ENCODE peak calls at places on chromosomes 11 and 22, in five cellular contexts. One of them, this sample, is unnamed.

GRCh38 chr11:8886332-8886731 is 24.7 kb upstream of the AKIP1 start:
- DNase-seq in vagina: no peak
- DNase-seq in mammary epithelial cell: no peak
- DNase-seq in HFF-Myc: no peak
- DNase-seq in H7: no peak
- DNase-seq in this sample: no peak

GRCh38 chr11:23124996-23125395 is 264.7 kb upstream of the CCDC179 start:
- DNase-seq in vagina: no peak
- DNase-seq in mammary epithelial cell: no peak
- DNase-seq in HFF-Myc: no peak
- DNase-seq in H7: no peak
- DNase-seq in this sample: no peak

GRCh38 chr11:67030976-67031375 is 8.0 kb downstream of the SYT12 start:
- DNase-seq in vagina: no peak
- DNase-seq in mammary epithelial cell: no peak
- DNase-seq in HFF-Myc: no peak
- DNase-seq in H7: no peak
- DNase-seq in this sample: no peak

GRCh38 chr11:119585038-119585666 is 143.8 kb downstream of the NECTIN1 start:
- DNase-seq in vagina: no peak
- DNase-seq in mammary epithelial cell: peak
- DNase-seq in HFF-Myc: no peak
- DNase-seq in H7: peak
- DNase-seq in this sample: peak

GRCh38 chr11:70029831-70030811 is 48.0 kb upstream of the ANO1 start:
- DNase-seq in vagina: peak
- DNase-seq in mammary epithelial cell: no peak
- DNase-seq in HFF-Myc: no peak
- DNase-seq in H7: peak
- DNase-seq in this sample: no peak

GRCh38 chr22:46731246-46732040 is 6.6 kb downstream of the CERK start:
- DNase-seq in vagina: no peak
- DNase-seq in mammary epithelial cell: peak
- DNase-seq in HFF-Myc: no peak
- DNase-seq in H7: peak
- DNase-seq in this sample: peak

GRCh38 chr11:118353084-118353710 is 6.2 kb upstream of the UBE4A start:
- DNase-seq in vagina: no peak
- DNase-seq in mammary epithelial cell: no peak
- DNase-seq in HFF-Myc: no peak
- DNase-seq in H7: no peak
- DNase-seq in this sample: no peak

GRCh38 chr11:69374110-69374981 is 80.4 kb downstream of the MYEOV start:
- DNase-seq in vagina: no peak
- DNase-seq in mammary epithelial cell: no peak
- DNase-seq in HFF-Myc: no peak
- DNase-seq in H7: peak
- DNase-seq in this sample: no peak

GRCh38 chr11:79440451-79441158 is at the start of gene TENM4:
- DNase-seq in vagina: no peak
- DNase-seq in mammary epithelial cell: peak
- DNase-seq in HFF-Myc: no peak
- DNase-seq in H7: peak
- DNase-seq in this sample: peak

GRCh38 chr22:46625843-46626349 is 5.7 kb downstream of the GRAMD4 start:
- DNase-seq in vagina: no peak
- DNase-seq in mammary epithelial cell: no peak
- DNase-seq in HFF-Myc: no peak
- DNase-seq in H7: peak
- DNase-seq in this sample: no peak

GRCh38 chr11:102421262-102421661 is 31.3 kb downstream of the TMEM123 start:
- DNase-seq in vagina: no peak
- DNase-seq in mammary epithelial cell: no peak
- DNase-seq in HFF-Myc: no peak
- DNase-seq in H7: no peak
- DNase-seq in this sample: no peak

GRCh38 chr22:19965771-19966709 is 24.4 kb upstream of the TXNRD2 start:
- DNase-seq in vagina: no peak
- DNase-seq in mammary epithelial cell: no peak
- DNase-seq in HFF-Myc: no peak
- DNase-seq in H7: peak
- DNase-seq in this sample: no peak

GRCh38 chr22:43630451-43630850 is 181.7 kb downstream of the EFCAB6 start:
- DNase-seq in vagina: no peak
- DNase-seq in mammary epithelial cell: no peak
- DNase-seq in HFF-Myc: no peak
- DNase-seq in H7: no peak
- DNase-seq in this sample: no peak

GRCh38 chr11:130168105-130168504 is 8.5 kb downstream of the ST14 start:
- DNase-seq in vagina: no peak
- DNase-seq in mammary epithelial cell: peak
- DNase-seq in HFF-Myc: no peak
- DNase-seq in H7: no peak
- DNase-seq in this sample: no peak

DNA sequence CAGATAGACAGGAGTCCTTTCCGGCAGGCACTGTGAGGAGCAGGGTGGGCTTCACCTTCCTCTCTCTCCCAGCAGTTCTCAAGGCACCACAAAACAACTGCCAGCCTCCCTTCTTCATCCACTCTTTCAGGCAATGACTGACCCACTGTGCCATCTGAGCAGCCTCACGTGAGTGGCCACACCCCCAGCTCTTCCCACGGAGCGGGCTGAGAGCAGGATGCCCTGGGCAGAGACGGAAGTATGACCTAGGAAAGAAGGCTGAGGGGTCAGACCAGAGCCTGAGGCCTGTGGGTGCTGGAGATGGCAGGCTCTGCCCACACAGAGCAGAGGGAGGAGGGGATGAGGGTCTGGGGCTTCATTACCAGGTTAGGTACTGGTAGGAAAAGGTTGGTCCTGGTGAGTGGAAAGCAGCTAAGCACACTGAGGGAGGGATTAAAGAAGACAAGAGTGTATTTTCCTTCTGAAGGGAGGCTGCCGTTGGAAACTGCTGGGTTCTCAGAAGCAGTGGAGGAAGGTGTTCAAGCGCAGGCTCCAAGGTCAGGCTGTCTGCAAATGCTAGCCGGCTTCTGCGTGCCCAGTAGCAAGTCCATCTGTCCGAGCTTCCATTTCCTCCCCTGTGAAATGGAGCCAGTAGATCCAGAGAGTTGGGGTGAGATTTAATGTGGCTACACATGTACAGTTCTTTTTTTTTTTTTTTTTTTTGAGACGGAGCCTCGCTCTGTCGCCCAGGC is 4.6 kb downstream of the NLRP6 start:
- DNase-seq in vagina: no peak
- DNase-seq in mammary epithelial cell: no peak
- DNase-seq in HFF-Myc: no peak
- DNase-seq in H7: no peak
- DNase-seq in this sample: no peak
- H3K4me3 ChIP-seq in vagina: no peak
- H3K4me3 ChIP-seq in mammary epithelial cell: no peak
- H3K4me3 ChIP-seq in HFF-Myc: no peak
- H3K4me3 ChIP-seq in H7: no peak
- H3K4me3 ChIP-seq in this sample: no peak

GRCh38 chr11:47437746-47438418 is 11.1 kb downstream of the RAPSN start:
- DNase-seq in vagina: no peak
- DNase-seq in mammary epithelial cell: no peak
- DNase-seq in HFF-Myc: no peak
- DNase-seq in H7: peak
- DNase-seq in this sample: no peak
- H3K4me3 ChIP-seq in vagina: no peak
- H3K4me3 ChIP-seq in mammary epithelial cell: no peak
- H3K4me3 ChIP-seq in HFF-Myc: no peak
- H3K4me3 ChIP-seq in H7: no peak
- H3K4me3 ChIP-seq in this sample: no peak

GRCh38 chr11:82902880-82903279 is 1.3 kb downstream of the DDIAS start:
- DNase-seq in vagina: no peak
- DNase-seq in mammary epithelial cell: no peak
- DNase-seq in HFF-Myc: no peak
- DNase-seq in H7: no peak
- DNase-seq in this sample: no peak
- H3K4me3 ChIP-seq in vagina: no peak
- H3K4me3 ChIP-seq in mammary epithelial cell: no peak
- H3K4me3 ChIP-seq in HFF-Myc: peak
- H3K4me3 ChIP-seq in H7: no peak
- H3K4me3 ChIP-seq in this sample: no peak

GRCh38 chr11:829946-830294 is 2.2 kb downstream of the CRACR2B start:
- DNase-seq in vagina: no peak
- DNase-seq in mammary epithelial cell: no peak
- DNase-seq in HFF-Myc: no peak
- DNase-seq in H7: no peak
- DNase-seq in this sample: no peak

GRCh38 chr11:829116-829945 is 1.6 kb downstream of the CRACR2B start:
- DNase-seq in vagina: no peak
- DNase-seq in mammary epithelial cell: no peak
- DNase-seq in HFF-Myc: no peak
- DNase-seq in H7: peak
- DNase-seq in this sample: no peak

GRCh38 chr11:831132-831864 is 1.5 kb upstream of the CD151 start:
- DNase-seq in vagina: no peak
- DNase-seq in mammary epithelial cell: no peak
- DNase-seq in HFF-Myc: no peak
- DNase-seq in H7: no peak
- DNase-seq in this sample: no peak

GRCh38 chr11:831951-832528 is 712 bp upstream of the CD151 start:
- DNase-seq in vagina: no peak
- DNase-seq in mammary epithelial cell: no peak
- DNase-seq in HFF-Myc: no peak
- DNase-seq in H7: no peak
- DNase-seq in this sample: no peak

DNA sequence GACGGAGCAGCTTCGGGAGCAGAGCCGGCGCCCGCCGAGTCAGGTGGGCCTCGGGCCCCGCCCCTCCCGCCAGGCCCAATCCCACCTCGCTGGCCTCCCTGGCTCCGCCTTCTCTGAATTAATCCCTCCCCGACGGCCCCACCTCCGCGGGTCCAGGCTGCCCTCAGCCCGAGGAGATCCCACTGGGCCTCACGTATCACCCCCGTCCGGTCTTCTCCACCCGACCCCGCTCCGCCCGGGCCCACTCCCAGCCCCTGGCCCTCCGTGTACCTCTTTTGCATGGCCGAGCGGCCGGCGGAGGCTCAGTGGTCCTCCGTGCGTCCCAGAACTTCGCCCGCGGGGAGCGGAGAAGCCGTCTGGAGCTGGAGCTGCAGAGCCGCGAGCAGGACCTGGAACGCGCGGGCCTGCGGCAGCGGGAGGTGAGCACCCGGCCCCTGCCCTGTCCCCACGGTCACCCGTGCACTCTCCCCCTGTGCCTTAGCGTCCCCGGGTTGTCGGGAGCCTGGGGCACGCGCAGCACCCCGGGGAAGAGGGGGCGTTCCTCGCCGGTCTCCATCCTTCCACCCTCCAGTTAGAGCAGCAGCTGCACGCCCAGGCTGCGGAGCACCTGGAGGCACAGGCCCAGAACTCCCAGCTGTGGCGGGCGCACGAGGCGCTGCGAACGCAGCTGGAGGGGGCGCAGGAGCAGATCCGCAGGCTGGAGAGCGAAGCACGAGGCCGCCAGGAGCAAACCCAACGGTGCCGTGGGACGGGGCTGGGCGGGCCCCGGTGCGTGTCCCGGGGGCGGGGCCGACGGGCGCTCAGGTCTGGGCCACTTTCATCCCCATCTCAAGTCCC is 2.2 kb upstream of the CD151 start:
- DNase-seq in vagina: no peak
- DNase-seq in mammary epithelial cell: peak
- DNase-seq in HFF-Myc: no peak
- DNase-seq in H7: peak
- DNase-seq in this sample: peak
- H3K4me3 ChIP-seq in vagina: peak
- H3K4me3 ChIP-seq in mammary epithelial cell: peak
- H3K4me3 ChIP-seq in HFF-Myc: peak
- H3K4me3 ChIP-seq in H7: peak
- H3K4me3 ChIP-seq in this sample: peak